ENCODE peak calls at places on chromosomes 11 and 22, in four cellular contexts. One of them, this sample, is unnamed. For H3K9me3 and H3K36me3, the result is how much of the 10 kb centered on the place peaks cover.

GRCh38 chr11:116311141-116311540 is 461.6 kb downstream of the BUD13 start:
- DNase-seq in sigmoid colon: no peak
- DNase-seq in Panc1: no peak
- DNase-seq in BE2C: peak
- DNase-seq in this sample: no peak

GRCh38 chr11:45936655-45937054 is 14.2 kb downstream of the LARGE2 start:
- DNase-seq in sigmoid colon: no peak
- DNase-seq in Panc1: no peak
- DNase-seq in BE2C: no peak
- DNase-seq in this sample: no peak

GRCh38 chr11:43866520-43866919 is 14.1 kb upstream of the ALKBH3 start:
- DNase-seq in sigmoid colon: no peak
- DNase-seq in Panc1: no peak
- DNase-seq in BE2C: no peak
- DNase-seq in this sample: no peak

GRCh38 chr22:31897842-31898241 is 46.5 kb upstream of the YWHAH start:
- DNase-seq in sigmoid colon: no peak
- DNase-seq in Panc1: no peak
- DNase-seq in BE2C: no peak
- DNase-seq in this sample: no peak

GRCh38 chr22:37601540-37602442 is 6.8 kb upstream of the GGA1 start:
- DNase-seq in sigmoid colon: no peak
- DNase-seq in Panc1: no peak
- DNase-seq in BE2C: peak
- DNase-seq in this sample: no peak

GRCh38 chr11:95877288-95877687 is 46.6 kb downstream of the MTMR2 start:
- DNase-seq in sigmoid colon: no peak
- DNase-seq in Panc1: no peak
- DNase-seq in BE2C: no peak
- DNase-seq in this sample: no peak

GRCh38 chr22:46018859-46019258 is 41.9 kb upstream of the WNT7B start:
- DNase-seq in sigmoid colon: no peak
- DNase-seq in Panc1: no peak
- DNase-seq in BE2C: no peak
- DNase-seq in this sample: no peak

GRCh38 chr11:95849087-95849825 is 59.0 kb downstream of the CEP57 start:
- DNase-seq in sigmoid colon: peak
- DNase-seq in Panc1: peak
- DNase-seq in BE2C: peak
- DNase-seq in this sample: no peak

GRCh38 chr22:31344369-31345330 is 1.5 kb downstream of the PATZ1 start:
- DNase-seq in sigmoid colon: peak
- DNase-seq in Panc1: no peak
- DNase-seq in BE2C: peak
- DNase-seq in this sample: no peak

GRCh38 chr11:95111923-95112540 is 22.4 kb downstream of the ENDOD1 start:
- DNase-seq in sigmoid colon: no peak
- DNase-seq in Panc1: no peak
- DNase-seq in BE2C: no peak
- DNase-seq in this sample: no peak

GRCh38 chr11:23280088-23280487 is 419.8 kb upstream of the CCDC179 start:
- DNase-seq in sigmoid colon: no peak
- DNase-seq in Panc1: no peak
- DNase-seq in BE2C: no peak
- DNase-seq in this sample: no peak

GRCh38 chr11:124799384-124800225 is 601 bp downstream of the MSANTD2 start:
- DNase-seq in sigmoid colon: peak
- DNase-seq in Panc1: no peak
- DNase-seq in BE2C: peak
- DNase-seq in this sample: peak

GRCh38 chr11:76859708-76860233 is 947 bp upstream of the ACER3 start:
- DNase-seq in sigmoid colon: no peak
- DNase-seq in Panc1: no peak
- DNase-seq in BE2C: no peak
- DNase-seq in this sample: no peak

GRCh38 chr22:21567456-21568206 is at the start of gene UBE2L3:
- DNase-seq in sigmoid colon: peak
- DNase-seq in Panc1: no peak
- DNase-seq in BE2C: peak
- DNase-seq in this sample: peak

GRCh38 chr11:86952933-86953637 is 2.1 kb downstream of the FZD4 start:
- DNase-seq in sigmoid colon: no peak
- DNase-seq in Panc1: no peak
- DNase-seq in BE2C: no peak
- DNase-seq in this sample: no peak

GRCh38 chr11:13668957-13669521 is 571 bp downstream of the FAR1 start:
- DNase-seq in sigmoid colon: peak
- DNase-seq in Panc1: no peak
- DNase-seq in BE2C: peak
- DNase-seq in this sample: peak

GRCh38 chr11:89405629-89406028 is 85.5 kb downstream of the NOX4 start:
- DNase-seq in sigmoid colon: no peak
- DNase-seq in Panc1: no peak
- DNase-seq in BE2C: no peak
- DNase-seq in this sample: no peak

GRCh38 chr11:69010361-69010891 is 2.6 kb downstream of the MRGPRF start:
- DNase-seq in sigmoid colon: peak
- DNase-seq in Panc1: no peak
- DNase-seq in BE2C: no peak
- DNase-seq in this sample: no peak

GRCh38 chr11:78532991-78533861 is 41.4 kb downstream of the NARS2 start:
- DNase-seq in sigmoid colon: no peak
- DNase-seq in Panc1: no peak
- DNase-seq in BE2C: no peak
- DNase-seq in this sample: no peak

GRCh38 chr11:34405079-34405858 is 33.5 kb upstream of the CAT start:
- DNase-seq in sigmoid colon: no peak
- DNase-seq in Panc1: no peak
- DNase-seq in BE2C: no peak
- DNase-seq in this sample: no peak

DNA sequence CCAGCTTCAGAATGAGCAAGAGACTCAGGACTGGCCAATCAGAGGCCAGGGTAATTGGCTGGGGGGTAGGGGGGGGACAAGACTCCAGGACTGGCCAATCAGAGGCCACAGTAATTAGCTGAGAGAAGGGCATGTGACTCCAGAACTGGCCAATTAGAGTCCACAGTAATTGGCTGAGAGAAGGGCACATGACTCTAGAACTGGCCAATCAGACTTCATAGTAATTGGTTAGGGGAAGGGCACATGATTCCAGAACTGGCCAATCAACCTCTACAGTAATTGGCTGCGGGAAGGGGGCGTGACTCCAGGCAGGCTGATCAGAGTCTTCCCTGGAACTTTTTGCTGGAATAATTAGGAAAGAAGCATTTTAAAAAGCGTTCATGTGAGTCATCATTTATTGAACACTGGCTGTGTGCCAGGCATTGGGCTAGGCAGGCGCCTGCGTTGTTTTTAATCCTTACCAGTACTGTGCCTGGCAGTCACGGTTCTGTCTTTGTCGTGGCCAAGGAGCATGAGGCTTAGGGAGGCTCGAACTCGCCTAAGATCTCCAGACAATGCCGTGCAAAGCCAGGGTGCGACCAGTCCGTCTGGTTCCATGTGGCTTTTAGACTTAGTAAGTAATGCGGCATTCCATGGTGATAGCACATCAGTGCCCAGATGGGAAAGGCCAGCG is 508.1 kb downstream of the TBC1D22A start:
- DNase-seq in sigmoid colon: peak
- DNase-seq in Panc1: no peak
- DNase-seq in BE2C: no peak
- DNase-seq in this sample: no peak
- H3K9me3 ChIP-seq in sigmoid colon: under half
- H3K9me3 ChIP-seq in Panc1: under half
- H3K9me3 ChIP-seq in BE2C: under half
- H3K9me3 ChIP-seq in this sample: under half

GRCh38 chr22:43849731-43850130 is 12.6 kb downstream of the SULT4A1 start:
- DNase-seq in sigmoid colon: peak
- DNase-seq in Panc1: no peak
- DNase-seq in BE2C: no peak
- DNase-seq in this sample: peak

GRCh38 chr22:43846966-43847365 is 15.3 kb downstream of the SULT4A1 start:
- DNase-seq in sigmoid colon: no peak
- DNase-seq in Panc1: no peak
- DNase-seq in BE2C: no peak
- DNase-seq in this sample: no peak

GRCh38 chr22:43850529-43850928 is 11.8 kb downstream of the SULT4A1 start:
- DNase-seq in sigmoid colon: peak
- DNase-seq in Panc1: no peak
- DNase-seq in BE2C: no peak
- DNase-seq in this sample: no peak

GRCh38 chr22:43847376-43848289 is 14.7 kb downstream of the SULT4A1 start:
- DNase-seq in sigmoid colon: peak
- DNase-seq in Panc1: no peak
- DNase-seq in BE2C: peak
- DNase-seq in this sample: peak

GRCh38 chr22:43848366-43849171 is 13.7 kb downstream of the SULT4A1 start:
- DNase-seq in sigmoid colon: peak
- DNase-seq in Panc1: no peak
- DNase-seq in BE2C: peak
- DNase-seq in this sample: peak
- TF ChIP-seq CTCF in sigmoid colon: no peak
- TF ChIP-seq CTCF in Panc1: no peak
- TF ChIP-seq CTCF in BE2C: peak
- TF ChIP-seq CTCF in this sample: no peak

DNA sequence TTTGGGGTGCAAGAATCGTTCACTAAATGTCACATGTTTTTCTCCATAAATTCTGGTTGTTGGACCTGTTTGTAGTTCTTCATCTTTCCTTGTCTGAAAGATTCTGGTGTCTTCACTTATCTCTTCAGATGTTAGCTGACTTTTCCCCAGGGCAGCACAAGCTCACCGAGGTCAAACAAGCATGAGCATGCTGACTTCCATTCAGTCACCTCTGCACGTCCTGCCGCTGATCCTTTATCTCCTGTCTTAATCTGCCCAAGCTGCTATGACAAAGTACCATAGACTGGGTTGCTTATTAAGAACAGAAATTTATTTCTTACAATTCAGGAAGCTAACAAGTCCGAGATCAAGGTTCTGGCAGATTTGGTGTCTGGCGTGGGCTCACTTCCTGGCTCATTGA is 800.6 kb downstream of the NTM start:
- DNase-seq in sigmoid colon: no peak
- DNase-seq in Panc1: no peak
- DNase-seq in BE2C: no peak
- DNase-seq in this sample: no peak
- H3K36me3 ChIP-seq in sigmoid colon: under half
- H3K36me3 ChIP-seq in Panc1: under half
- H3K36me3 ChIP-seq in BE2C: under half
- H3K36me3 ChIP-seq in this sample: under half

GRCh38 chr22:48897959-48898358 is 929.7 kb downstream of the BRD1 start:
- DNase-seq in sigmoid colon: peak
- DNase-seq in Panc1: no peak
- DNase-seq in BE2C: no peak
- DNase-seq in this sample: no peak

GRCh38 chr22:48898524-48899377 is 928.9 kb downstream of the BRD1 start:
- DNase-seq in sigmoid colon: no peak
- DNase-seq in Panc1: no peak
- DNase-seq in BE2C: no peak
- DNase-seq in this sample: peak

GRCh38 chr22:48896766-48897637 is 930.7 kb downstream of the BRD1 start:
- DNase-seq in sigmoid colon: no peak
- DNase-seq in Panc1: no peak
- DNase-seq in BE2C: no peak
- DNase-seq in this sample: no peak

GRCh38 chr22:48895831-48896765 is 931.6 kb downstream of the BRD1 start:
- DNase-seq in sigmoid colon: no peak
- DNase-seq in Panc1: no peak
- DNase-seq in BE2C: no peak
- DNase-seq in this sample: no peak

DNA sequence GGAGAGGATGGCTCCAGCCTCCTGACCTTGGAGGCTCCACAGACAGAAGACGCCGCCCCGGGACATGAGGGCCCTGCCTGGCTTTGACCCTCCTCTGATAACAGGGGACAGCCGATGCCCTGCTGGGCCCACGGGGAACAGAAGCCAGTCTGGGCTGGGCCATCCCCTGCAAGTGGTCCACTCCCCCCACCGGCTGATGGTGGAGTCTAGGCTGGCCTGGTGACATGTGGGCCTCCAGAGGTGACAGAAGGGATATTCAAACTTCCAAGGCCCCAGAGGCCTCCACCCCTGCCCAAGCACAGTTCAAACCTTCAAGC is 930.1 kb downstream of the BRD1 start:
- DNase-seq in sigmoid colon: peak
- DNase-seq in Panc1: no peak
- DNase-seq in BE2C: no peak
- DNase-seq in this sample: peak
- H3K9me3 ChIP-seq in sigmoid colon: under half
- H3K9me3 ChIP-seq in Panc1: under half
- H3K9me3 ChIP-seq in BE2C: under half
- H3K9me3 ChIP-seq in this sample: under half

DNA sequence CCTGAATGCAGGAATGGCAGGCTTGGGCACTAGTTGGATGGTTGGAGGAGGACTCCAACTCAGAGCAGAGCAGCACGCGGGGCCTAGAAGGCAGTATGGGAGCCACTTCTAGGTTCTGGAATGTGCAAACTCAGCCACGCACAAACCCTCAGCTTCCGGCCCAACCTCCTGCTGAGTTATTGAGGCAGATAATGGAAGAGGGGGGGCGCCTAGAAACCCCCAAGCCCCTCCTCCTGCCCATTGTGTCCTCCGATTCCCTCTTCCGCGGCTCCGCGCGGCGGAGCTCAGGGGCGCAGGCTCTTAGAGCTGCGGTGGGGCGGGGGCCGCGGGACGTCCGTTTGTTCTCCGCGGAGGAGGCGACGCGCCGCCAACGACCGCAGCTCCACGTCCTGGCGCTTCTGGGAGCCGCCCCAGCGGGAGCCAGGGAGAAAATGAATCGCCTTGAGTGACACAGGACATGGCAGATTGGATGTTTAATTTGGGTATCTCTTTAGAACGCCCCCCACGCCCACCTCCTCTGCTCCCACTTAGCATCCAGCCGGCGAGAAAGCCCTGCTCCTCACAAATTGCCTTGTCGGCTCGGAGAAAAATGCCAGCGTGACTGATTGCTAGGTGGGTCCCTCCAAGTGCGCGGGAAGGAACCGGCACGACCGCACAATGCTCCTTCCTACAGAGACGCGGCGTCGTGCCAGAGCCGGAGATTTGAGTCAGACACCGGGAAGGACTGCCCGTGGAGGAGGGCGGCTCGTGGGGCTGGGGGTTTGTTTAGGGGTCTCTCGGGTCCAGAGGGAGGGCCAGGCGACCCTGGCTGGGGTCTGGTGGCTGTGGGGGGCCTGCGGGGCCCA is 144.6 kb downstream of the NECTIN1 start:
- DNase-seq in sigmoid colon: peak
- DNase-seq in Panc1: no peak
- DNase-seq in BE2C: peak
- DNase-seq in this sample: peak
- TF ChIP-seq CTCF in sigmoid colon: no peak
- TF ChIP-seq CTCF in Panc1: no peak
- TF ChIP-seq CTCF in BE2C: no peak
- TF ChIP-seq CTCF in this sample: no peak

GRCh38 chr11:113193894-113194293 is 120.5 kb upstream of the TTC12 start:
- DNase-seq in sigmoid colon: no peak
- DNase-seq in Panc1: no peak
- DNase-seq in BE2C: peak
- DNase-seq in this sample: no peak
- H3K36me3 ChIP-seq in sigmoid colon: under half
- H3K36me3 ChIP-seq in Panc1: under half
- H3K36me3 ChIP-seq in BE2C: under half
- H3K36me3 ChIP-seq in this sample: under half

GRCh38 chr22:47539374-47539773 is 776.9 kb downstream of the TBC1D22A start:
- DNase-seq in sigmoid colon: no peak
- DNase-seq in Panc1: no peak
- DNase-seq in BE2C: no peak
- DNase-seq in this sample: no peak
- H3K9me3 ChIP-seq in sigmoid colon: under half
- H3K9me3 ChIP-seq in Panc1: under half
- H3K9me3 ChIP-seq in BE2C: under half
- H3K9me3 ChIP-seq in this sample: under half

This sample was measured in ascending aorta.